ENCODE peak calls at places on chromosome 17, in four cellular contexts. H is iPS DF 6.9, T is GM13976, L is kidney glomerular epithelial cell. V is an unnamed sample.

GRCh38 chr17:31680126-31680525 is 178.9 kb downstream of the COPRS start:
- DNase-seq in L (no peak), H (no peak), T (peak), V (no peak)

GRCh38 chr17:74842599-74843351 is 16.9 kb downstream of the GRIN2C start:
- DNase-seq in T (peak), H (no peak), L (peak), V (peak)

GRCh38 chr17:235831-236640 is 54.6 kb upstream of the DOC2B start:
- DNase-seq in L (no peak), H (no peak), T (no peak), V (no peak)

GRCh38 chr17:42578282-42578869 is 847 bp upstream of the PSMC3IP start:
- DNase-seq in H (peak), L (peak), T (peak), V (peak)

GRCh38 chr17:55086635-55087058 is 118.1 kb downstream of the STXBP4 start:
- DNase-seq in H (no peak), T (no peak), L (peak), V (no peak)

GRCh38 chr17:179721-180379 is 1.6 kb downstream of the DOC2B start:
- DNase-seq in T (no peak), H (no peak), L (no peak), V (no peak)

GRCh38 chr17:4948997-4949320 is 629 bp upstream of the PFN1 start:
- DNase-seq in H (no peak), L (no peak), T (peak), V (peak)

GRCh38 chr17:46836500-46836899 is 14.9 kb upstream of the WNT9B start:
- DNase-seq in T (no peak), H (no peak), L (no peak), V (no peak)

GRCh38 chr17:59746849-59747445 is 39.5 kb downstream of the VMP1 start:
- DNase-seq in L (peak), H (no peak), T (peak), V (no peak)

GRCh38 chr17:39926588-39927100 is 757 bp downstream of the ORMDL3 start:
- DNase-seq in L (no peak), T (peak), H (peak), V (no peak)

GRCh38 chr17:77125432-77125901 is 15.3 kb upstream of the SEC14L1 start:
- DNase-seq in L (peak), H (no peak), T (no peak), V (no peak)

GRCh38 chr17:14471052-14471451 is 170.2 kb downstream of the HS3ST3B1 start:
- DNase-seq in L (peak), T (no peak), H (no peak), V (no peak)